ENCODE peak calls at places on chromosome 12, in seven cellular contexts. C is sigmoid colon; A is T-helper 2 cell; P is activated T-cell treated with anti-CD3 and anti-CD28 coated beads, Interleukin-2, amount 50 U/mL, for 1 hour; Y is fibroblast of pulmonary artery; M is choroid plexus epithelial cell; X is activated CD4-positive, alpha-beta T cell treated with anti-CD3 and anti-CD28 coated beads for 4 hours. Q is an unnamed sample.

GRCh38 chr12:123879691-123880090 is 92.9 kb downstream of the CCDC92 start:
- DNase-seq in C (no peak), P (no peak), M (no peak), X (no peak), Y (no peak), A (no peak), Q (no peak)

GRCh38 chr12:62605972-62606371 is 139.3 kb downstream of the MON2 start:
- DNase-seq in M (no peak), X (no peak), P (no peak), A (no peak), Y (no peak), C (no peak), Q (no peak)

GRCh38 chr12:53217049-53217929 is 10.2 kb upstream of the ITGB7 start:
- DNase-seq in P (peak; percentile 57), A (peak; percentile 77), M (peak; percentile 27), X (no peak), Y (peak; percentile 44), C (peak; percentile 81), Q (no peak)

GRCh38 chr12:91204416-91204815 is 21.8 kb upstream of the DCN start:
- DNase-seq in A (no peak), Y (no peak), X (no peak), C (no peak), M (no peak), P (no peak), Q (no peak)

GRCh38 chr12:27142102-27142721 is 59.8 kb upstream of the C12orf71 start:
- DNase-seq in Y (peak; percentile 91), C (peak; percentile 79), M (peak; percentile 92), A (peak; percentile 18), P (no peak), X (peak; percentile 20), Q (peak; percentile 74)

GRCh38 chr12:104121001-104121400 is 17.0 kb downstream of the NFYB start:
- DNase-seq in P (no peak), Y (peak; percentile 69), C (no peak), X (no peak), M (peak; percentile 69), A (no peak), Q (peak; percentile 43)

GRCh38 chr12:132561784-132562156 is 48.6 kb downstream of the LRCOL1 start:
- DNase-seq in X (no peak), M (peak; percentile 25), C (no peak), Y (no peak), A (no peak), P (no peak), Q (peak; percentile 66)

GRCh38 chr12:38886064-38886463 is 19.3 kb downstream of the CPNE8 start:
- DNase-seq in C (no peak), X (no peak), Y (peak; percentile 60), P (no peak), A (no peak), M (peak; percentile 40), Q (peak; percentile 27)

GRCh38 chr12:8867009-8867408 is 44.6 kb downstream of the A2ML1 start:
- DNase-seq in M (no peak), A (no peak), Y (no peak), C (no peak), P (no peak), X (no peak), Q (no peak)

GRCh38 chr12:3276226-3276625 is 199.0 kb downstream of the TSPAN9 start:
- DNase-seq in P (no peak), X (no peak), M (no peak), C (no peak), A (no peak), Y (no peak), Q (no peak)

GRCh38 chr12:30417697-30418231 is 277.9 kb downstream of the IPO8 start:
- DNase-seq in X (no peak), A (no peak), P (no peak), M (peak; percentile 74), Y (peak; percentile 87), C (no peak), Q (peak; percentile 48)

GRCh38 chr12:92757599-92758121 is 54.9 kb downstream of the PLEKHG7 start:
- DNase-seq in P (no peak), X (no peak), C (no peak), Y (no peak), A (peak; percentile 1), M (no peak), Q (no peak)